ENCODE peak calls at places on chromosomes 11 and 22, in ten cellular contexts. One of them, this sample, is unnamed.

GRCh38 chr22:17140826-17141771 is 18.0 kb downstream of the HDHD5 start:
- DNase-seq in astrocyte of the spinal cord: no peak
- DNase-seq in stimulated activated CD4-positive, alpha-beta T cell treated with anti-CD3 and anti-CD28 coated beads, Interleukin-12 subunit alpha, Interleukin-12 subunit beta, amount 100 ng/mL, for 24 hours: no peak
- DNase-seq in activated T-helper 1 cell treated with Interleukin-2 at 50 U/mL for 16 hours: no peak
- DNase-seq in LoVo: no peak
- DNase-seq in fibroblast of mammary gland: no peak
- DNase-seq in HuH-7: no peak
- DNase-seq in germinal center: no peak
- DNase-seq in A172: no peak
- DNase-seq in NCI-H2029 treated with DMSO at 0.1 percent for 48 hours: no peak
- DNase-seq in this sample: no peak

GRCh38 chr11:46553746-46554204 is 40.0 kb downstream of the AMBRA1 start:
- DNase-seq in LoVo: peak
- DNase-seq in astrocyte of the spinal cord: no peak
- DNase-seq in germinal center: no peak
- DNase-seq in stimulated activated CD4-positive, alpha-beta T cell treated with anti-CD3 and anti-CD28 coated beads, Interleukin-12 subunit alpha, Interleukin-12 subunit beta, amount 100 ng/mL, for 24 hours: no peak
- DNase-seq in activated T-helper 1 cell treated with Interleukin-2 at 50 U/mL for 16 hours: no peak
- DNase-seq in A172: no peak
- DNase-seq in fibroblast of mammary gland: no peak
- DNase-seq in HuH-7: peak
- DNase-seq in NCI-H2029 treated with DMSO at 0.1 percent for 48 hours: no peak
- DNase-seq in this sample: no peak

GRCh38 chr11:82942376-82942775 is 40.8 kb downstream of the DDIAS start:
- DNase-seq in LoVo: no peak
- DNase-seq in activated T-helper 1 cell treated with Interleukin-2 at 50 U/mL for 16 hours: no peak
- DNase-seq in A172: no peak
- DNase-seq in stimulated activated CD4-positive, alpha-beta T cell treated with anti-CD3 and anti-CD28 coated beads, Interleukin-12 subunit alpha, Interleukin-12 subunit beta, amount 100 ng/mL, for 24 hours: no peak
- DNase-seq in HuH-7: no peak
- DNase-seq in astrocyte of the spinal cord: no peak
- DNase-seq in germinal center: no peak
- DNase-seq in fibroblast of mammary gland: no peak
- DNase-seq in NCI-H2029 treated with DMSO at 0.1 percent for 48 hours: no peak
- DNase-seq in this sample: no peak

GRCh38 chr11:132064987-132065620 is 694.7 kb downstream of the NTM start:
- DNase-seq in stimulated activated CD4-positive, alpha-beta T cell treated with anti-CD3 and anti-CD28 coated beads, Interleukin-12 subunit alpha, Interleukin-12 subunit beta, amount 100 ng/mL, for 24 hours: no peak
- DNase-seq in activated T-helper 1 cell treated with Interleukin-2 at 50 U/mL for 16 hours: no peak
- DNase-seq in germinal center: no peak
- DNase-seq in HuH-7: no peak
- DNase-seq in A172: peak
- DNase-seq in astrocyte of the spinal cord: peak
- DNase-seq in NCI-H2029 treated with DMSO at 0.1 percent for 48 hours: no peak
- DNase-seq in LoVo: no peak
- DNase-seq in fibroblast of mammary gland: peak
- DNase-seq in this sample: no peak

GRCh38 chr22:46464701-46465347 is 72.6 kb downstream of the CELSR1 start:
- DNase-seq in LoVo: no peak
- DNase-seq in HuH-7: no peak
- DNase-seq in germinal center: no peak
- DNase-seq in astrocyte of the spinal cord: no peak
- DNase-seq in activated T-helper 1 cell treated with Interleukin-2 at 50 U/mL for 16 hours: no peak
- DNase-seq in fibroblast of mammary gland: no peak
- DNase-seq in A172: no peak
- DNase-seq in stimulated activated CD4-positive, alpha-beta T cell treated with anti-CD3 and anti-CD28 coated beads, Interleukin-12 subunit alpha, Interleukin-12 subunit beta, amount 100 ng/mL, for 24 hours: no peak
- DNase-seq in NCI-H2029 treated with DMSO at 0.1 percent for 48 hours: no peak
- DNase-seq in this sample: no peak

GRCh38 chr22:20271114-20271994 is 3.2 kb upstream of the RTN4R start:
- DNase-seq in HuH-7: no peak
- DNase-seq in activated T-helper 1 cell treated with Interleukin-2 at 50 U/mL for 16 hours: no peak
- DNase-seq in germinal center: no peak
- DNase-seq in LoVo: no peak
- DNase-seq in fibroblast of mammary gland: no peak
- DNase-seq in astrocyte of the spinal cord: no peak
- DNase-seq in A172: no peak
- DNase-seq in stimulated activated CD4-positive, alpha-beta T cell treated with anti-CD3 and anti-CD28 coated beads, Interleukin-12 subunit alpha, Interleukin-12 subunit beta, amount 100 ng/mL, for 24 hours: no peak
- DNase-seq in NCI-H2029 treated with DMSO at 0.1 percent for 48 hours: no peak
- DNase-seq in this sample: no peak

GRCh38 chr11:63673579-63673978 is 2.4 kb upstream of the ATL3 start:
- DNase-seq in HuH-7: no peak
- DNase-seq in stimulated activated CD4-positive, alpha-beta T cell treated with anti-CD3 and anti-CD28 coated beads, Interleukin-12 subunit alpha, Interleukin-12 subunit beta, amount 100 ng/mL, for 24 hours: no peak
- DNase-seq in A172: no peak
- DNase-seq in germinal center: no peak
- DNase-seq in LoVo: no peak
- DNase-seq in astrocyte of the spinal cord: no peak
- DNase-seq in NCI-H2029 treated with DMSO at 0.1 percent for 48 hours: no peak
- DNase-seq in activated T-helper 1 cell treated with Interleukin-2 at 50 U/mL for 16 hours: no peak
- DNase-seq in fibroblast of mammary gland: peak
- DNase-seq in this sample: no peak

GRCh38 chr22:25054943-25055511 is 102.5 kb downstream of the KIAA1671 start:
- DNase-seq in fibroblast of mammary gland: no peak
- DNase-seq in HuH-7: no peak
- DNase-seq in LoVo: no peak
- DNase-seq in astrocyte of the spinal cord: no peak
- DNase-seq in germinal center: no peak
- DNase-seq in activated T-helper 1 cell treated with Interleukin-2 at 50 U/mL for 16 hours: no peak
- DNase-seq in stimulated activated CD4-positive, alpha-beta T cell treated with anti-CD3 and anti-CD28 coated beads, Interleukin-12 subunit alpha, Interleukin-12 subunit beta, amount 100 ng/mL, for 24 hours: peak
- DNase-seq in NCI-H2029 treated with DMSO at 0.1 percent for 48 hours: no peak
- DNase-seq in A172: no peak
- DNase-seq in this sample: peak

GRCh38 chr11:118435233-118435892 is 929 bp upstream of the KMT2A start:
- DNase-seq in germinal center: peak
- DNase-seq in LoVo: peak
- DNase-seq in HuH-7: peak
- DNase-seq in NCI-H2029 treated with DMSO at 0.1 percent for 48 hours: peak
- DNase-seq in stimulated activated CD4-positive, alpha-beta T cell treated with anti-CD3 and anti-CD28 coated beads, Interleukin-12 subunit alpha, Interleukin-12 subunit beta, amount 100 ng/mL, for 24 hours: peak
- DNase-seq in fibroblast of mammary gland: peak
- DNase-seq in activated T-helper 1 cell treated with Interleukin-2 at 50 U/mL for 16 hours: peak
- DNase-seq in A172: no peak
- DNase-seq in astrocyte of the spinal cord: peak
- DNase-seq in this sample: peak

GRCh38 chr22:35661377-35661937 is 13.2 kb downstream of the APOL6 start:
- DNase-seq in activated T-helper 1 cell treated with Interleukin-2 at 50 U/mL for 16 hours: no peak
- DNase-seq in fibroblast of mammary gland: no peak
- DNase-seq in stimulated activated CD4-positive, alpha-beta T cell treated with anti-CD3 and anti-CD28 coated beads, Interleukin-12 subunit alpha, Interleukin-12 subunit beta, amount 100 ng/mL, for 24 hours: no peak
- DNase-seq in astrocyte of the spinal cord: peak
- DNase-seq in HuH-7: no peak
- DNase-seq in A172: no peak
- DNase-seq in germinal center: no peak
- DNase-seq in NCI-H2029 treated with DMSO at 0.1 percent for 48 hours: no peak
- DNase-seq in LoVo: no peak
- DNase-seq in this sample: no peak

GRCh38 chr22:32777997-32778396 is 23.5 kb upstream of the TIMP3 start:
- DNase-seq in astrocyte of the spinal cord: no peak
- DNase-seq in germinal center: no peak
- DNase-seq in LoVo: no peak
- DNase-seq in HuH-7: no peak
- DNase-seq in A172: no peak
- DNase-seq in stimulated activated CD4-positive, alpha-beta T cell treated with anti-CD3 and anti-CD28 coated beads, Interleukin-12 subunit alpha, Interleukin-12 subunit beta, amount 100 ng/mL, for 24 hours: no peak
- DNase-seq in activated T-helper 1 cell treated with Interleukin-2 at 50 U/mL for 16 hours: no peak
- DNase-seq in fibroblast of mammary gland: no peak
- DNase-seq in NCI-H2029 treated with DMSO at 0.1 percent for 48 hours: no peak
- DNase-seq in this sample: no peak

GRCh38 chr11:57801185-57801490 is 39.5 kb downstream of the CTNND1 start:
- DNase-seq in stimulated activated CD4-positive, alpha-beta T cell treated with anti-CD3 and anti-CD28 coated beads, Interleukin-12 subunit alpha, Interleukin-12 subunit beta, amount 100 ng/mL, for 24 hours: no peak
- DNase-seq in NCI-H2029 treated with DMSO at 0.1 percent for 48 hours: no peak
- DNase-seq in activated T-helper 1 cell treated with Interleukin-2 at 50 U/mL for 16 hours: no peak
- DNase-seq in fibroblast of mammary gland: no peak
- DNase-seq in LoVo: no peak
- DNase-seq in HuH-7: no peak
- DNase-seq in A172: no peak
- DNase-seq in germinal center: no peak
- DNase-seq in astrocyte of the spinal cord: no peak
- DNase-seq in this sample: no peak

GRCh38 chr11:2270322-2271076 is at the start of gene ASCL2:
- DNase-seq in fibroblast of mammary gland: no peak
- DNase-seq in NCI-H2029 treated with DMSO at 0.1 percent for 48 hours: no peak
- DNase-seq in activated T-helper 1 cell treated with Interleukin-2 at 50 U/mL for 16 hours: no peak
- DNase-seq in astrocyte of the spinal cord: no peak
- DNase-seq in stimulated activated CD4-positive, alpha-beta T cell treated with anti-CD3 and anti-CD28 coated beads, Interleukin-12 subunit alpha, Interleukin-12 subunit beta, amount 100 ng/mL, for 24 hours: no peak
- DNase-seq in HuH-7: no peak
- DNase-seq in LoVo: no peak
- DNase-seq in germinal center: no peak
- DNase-seq in A172: no peak
- DNase-seq in this sample: no peak

GRCh38 chr22:49555526-49555925 is 272.1 kb downstream of the BRD1 start:
- DNase-seq in activated T-helper 1 cell treated with Interleukin-2 at 50 U/mL for 16 hours: no peak
- DNase-seq in astrocyte of the spinal cord: no peak
- DNase-seq in NCI-H2029 treated with DMSO at 0.1 percent for 48 hours: no peak
- DNase-seq in HuH-7: no peak
- DNase-seq in stimulated activated CD4-positive, alpha-beta T cell treated with anti-CD3 and anti-CD28 coated beads, Interleukin-12 subunit alpha, Interleukin-12 subunit beta, amount 100 ng/mL, for 24 hours: no peak
- DNase-seq in LoVo: no peak
- DNase-seq in A172: no peak
- DNase-seq in germinal center: no peak
- DNase-seq in fibroblast of mammary gland: no peak
- DNase-seq in this sample: no peak

GRCh38 chr11:131674051-131674755 is 303.8 kb downstream of the NTM start:
- DNase-seq in NCI-H2029 treated with DMSO at 0.1 percent for 48 hours: peak
- DNase-seq in LoVo: peak
- DNase-seq in activated T-helper 1 cell treated with Interleukin-2 at 50 U/mL for 16 hours: no peak
- DNase-seq in germinal center: peak
- DNase-seq in fibroblast of mammary gland: peak
- DNase-seq in A172: peak
- DNase-seq in stimulated activated CD4-positive, alpha-beta T cell treated with anti-CD3 and anti-CD28 coated beads, Interleukin-12 subunit alpha, Interleukin-12 subunit beta, amount 100 ng/mL, for 24 hours: peak
- DNase-seq in astrocyte of the spinal cord: peak
- DNase-seq in HuH-7: peak
- DNase-seq in this sample: no peak

GRCh38 chr22:25566812-25567211 is 2.3 kb downstream of the GRK3 start:
- DNase-seq in A172: no peak
- DNase-seq in fibroblast of mammary gland: no peak
- DNase-seq in stimulated activated CD4-positive, alpha-beta T cell treated with anti-CD3 and anti-CD28 coated beads, Interleukin-12 subunit alpha, Interleukin-12 subunit beta, amount 100 ng/mL, for 24 hours: no peak
- DNase-seq in germinal center: no peak
- DNase-seq in HuH-7: no peak
- DNase-seq in NCI-H2029 treated with DMSO at 0.1 percent for 48 hours: no peak
- DNase-seq in activated T-helper 1 cell treated with Interleukin-2 at 50 U/mL for 16 hours: no peak
- DNase-seq in LoVo: no peak
- DNase-seq in astrocyte of the spinal cord: no peak
- DNase-seq in this sample: no peak

GRCh38 chr22:18010263-18010662 is 14.1 kb downstream of the MICAL3 start:
- DNase-seq in stimulated activated CD4-positive, alpha-beta T cell treated with anti-CD3 and anti-CD28 coated beads, Interleukin-12 subunit alpha, Interleukin-12 subunit beta, amount 100 ng/mL, for 24 hours: no peak
- DNase-seq in LoVo: no peak
- DNase-seq in HuH-7: no peak
- DNase-seq in germinal center: no peak
- DNase-seq in astrocyte of the spinal cord: no peak
- DNase-seq in NCI-H2029 treated with DMSO at 0.1 percent for 48 hours: no peak
- DNase-seq in fibroblast of mammary gland: no peak
- DNase-seq in A172: no peak
- DNase-seq in activated T-helper 1 cell treated with Interleukin-2 at 50 U/mL for 16 hours: no peak
- DNase-seq in this sample: no peak

GRCh38 chr11:28010001-28010400 is 98.0 kb downstream of the KIF18A start:
- DNase-seq in A172: no peak
- DNase-seq in NCI-H2029 treated with DMSO at 0.1 percent for 48 hours: no peak
- DNase-seq in germinal center: no peak
- DNase-seq in LoVo: no peak
- DNase-seq in activated T-helper 1 cell treated with Interleukin-2 at 50 U/mL for 16 hours: no peak
- DNase-seq in fibroblast of mammary gland: peak
- DNase-seq in astrocyte of the spinal cord: no peak
- DNase-seq in HuH-7: no peak
- DNase-seq in stimulated activated CD4-positive, alpha-beta T cell treated with anti-CD3 and anti-CD28 coated beads, Interleukin-12 subunit alpha, Interleukin-12 subunit beta, amount 100 ng/mL, for 24 hours: no peak
- DNase-seq in this sample: no peak

GRCh38 chr11:109027851-109028250 is 363.0 kb downstream of the DDX10 start:
- DNase-seq in stimulated activated CD4-positive, alpha-beta T cell treated with anti-CD3 and anti-CD28 coated beads, Interleukin-12 subunit alpha, Interleukin-12 subunit beta, amount 100 ng/mL, for 24 hours: no peak
- DNase-seq in activated T-helper 1 cell treated with Interleukin-2 at 50 U/mL for 16 hours: no peak
- DNase-seq in A172: no peak
- DNase-seq in astrocyte of the spinal cord: no peak
- DNase-seq in LoVo: no peak
- DNase-seq in HuH-7: no peak
- DNase-seq in germinal center: no peak
- DNase-seq in fibroblast of mammary gland: no peak
- DNase-seq in NCI-H2029 treated with DMSO at 0.1 percent for 48 hours: no peak
- DNase-seq in this sample: no peak

GRCh38 chr11:44506375-44507016 is 59.0 kb upstream of the CD82 start:
- DNase-seq in A172: peak
- DNase-seq in astrocyte of the spinal cord: no peak
- DNase-seq in activated T-helper 1 cell treated with Interleukin-2 at 50 U/mL for 16 hours: no peak
- DNase-seq in fibroblast of mammary gland: no peak
- DNase-seq in LoVo: peak
- DNase-seq in germinal center: no peak
- DNase-seq in stimulated activated CD4-positive, alpha-beta T cell treated with anti-CD3 and anti-CD28 coated beads, Interleukin-12 subunit alpha, Interleukin-12 subunit beta, amount 100 ng/mL, for 24 hours: no peak
- DNase-seq in HuH-7: no peak
- DNase-seq in NCI-H2029 treated with DMSO at 0.1 percent for 48 hours: no peak
- DNase-seq in this sample: no peak

GRCh38 chr11:78208257-78209165 is 19.8 kb downstream of the USP35 start:
- DNase-seq in stimulated activated CD4-positive, alpha-beta T cell treated with anti-CD3 and anti-CD28 coated beads, Interleukin-12 subunit alpha, Interleukin-12 subunit beta, amount 100 ng/mL, for 24 hours: no peak
- DNase-seq in A172: no peak
- DNase-seq in fibroblast of mammary gland: peak
- DNase-seq in activated T-helper 1 cell treated with Interleukin-2 at 50 U/mL for 16 hours: no peak
- DNase-seq in germinal center: no peak
- DNase-seq in HuH-7: no peak
- DNase-seq in astrocyte of the spinal cord: no peak
- DNase-seq in LoVo: no peak
- DNase-seq in NCI-H2029 treated with DMSO at 0.1 percent for 48 hours: no peak
- DNase-seq in this sample: no peak

GRCh38 chr11:47989779-47990178 is 9.4 kb downstream of the PTPRJ start:
- DNase-seq in stimulated activated CD4-positive, alpha-beta T cell treated with anti-CD3 and anti-CD28 coated beads, Interleukin-12 subunit alpha, Interleukin-12 subunit beta, amount 100 ng/mL, for 24 hours: no peak
- DNase-seq in LoVo: no peak
- DNase-seq in A172: no peak
- DNase-seq in germinal center: no peak
- DNase-seq in activated T-helper 1 cell treated with Interleukin-2 at 50 U/mL for 16 hours: no peak
- DNase-seq in NCI-H2029 treated with DMSO at 0.1 percent for 48 hours: no peak
- DNase-seq in HuH-7: no peak
- DNase-seq in astrocyte of the spinal cord: no peak
- DNase-seq in fibroblast of mammary gland: no peak
- DNase-seq in this sample: no peak

GRCh38 chr22:30221121-30221992 is 25.2 kb downstream of the LIF start:
- DNase-seq in NCI-H2029 treated with DMSO at 0.1 percent for 48 hours: no peak
- DNase-seq in activated T-helper 1 cell treated with Interleukin-2 at 50 U/mL for 16 hours: peak
- DNase-seq in HuH-7: no peak
- DNase-seq in A172: no peak
- DNase-seq in germinal center: no peak
- DNase-seq in fibroblast of mammary gland: no peak
- DNase-seq in astrocyte of the spinal cord: no peak
- DNase-seq in stimulated activated CD4-positive, alpha-beta T cell treated with anti-CD3 and anti-CD28 coated beads, Interleukin-12 subunit alpha, Interleukin-12 subunit beta, amount 100 ng/mL, for 24 hours: peak
- DNase-seq in LoVo: no peak
- DNase-seq in this sample: peak

GRCh38 chr22:17119481-17120202 is 1.5 kb downstream of the TMEM121B start:
- DNase-seq in germinal center: no peak
- DNase-seq in activated T-helper 1 cell treated with Interleukin-2 at 50 U/mL for 16 hours: no peak
- DNase-seq in astrocyte of the spinal cord: no peak
- DNase-seq in stimulated activated CD4-positive, alpha-beta T cell treated with anti-CD3 and anti-CD28 coated beads, Interleukin-12 subunit alpha, Interleukin-12 subunit beta, amount 100 ng/mL, for 24 hours: no peak
- DNase-seq in HuH-7: peak
- DNase-seq in A172: no peak
- DNase-seq in fibroblast of mammary gland: peak
- DNase-seq in NCI-H2029 treated with DMSO at 0.1 percent for 48 hours: no peak
- DNase-seq in LoVo: no peak
- DNase-seq in this sample: no peak

GRCh38 chr11:61532136-61533038 is 23.8 kb downstream of the LRRC10B start:
- DNase-seq in stimulated activated CD4-positive, alpha-beta T cell treated with anti-CD3 and anti-CD28 coated beads, Interleukin-12 subunit alpha, Interleukin-12 subunit beta, amount 100 ng/mL, for 24 hours: peak
- DNase-seq in LoVo: peak
- DNase-seq in fibroblast of mammary gland: peak
- DNase-seq in germinal center: peak
- DNase-seq in activated T-helper 1 cell treated with Interleukin-2 at 50 U/mL for 16 hours: peak
- DNase-seq in A172: peak
- DNase-seq in astrocyte of the spinal cord: no peak
- DNase-seq in HuH-7: peak
- DNase-seq in NCI-H2029 treated with DMSO at 0.1 percent for 48 hours: peak
- DNase-seq in this sample: peak

GRCh38 chr11:61820174-61820573 is 3.4 kb upstream of the FADS1 start:
- DNase-seq in astrocyte of the spinal cord: peak
- DNase-seq in A172: peak
- DNase-seq in NCI-H2029 treated with DMSO at 0.1 percent for 48 hours: no peak
- DNase-seq in HuH-7: no peak
- DNase-seq in stimulated activated CD4-positive, alpha-beta T cell treated with anti-CD3 and anti-CD28 coated beads, Interleukin-12 subunit alpha, Interleukin-12 subunit beta, amount 100 ng/mL, for 24 hours: no peak
- DNase-seq in fibroblast of mammary gland: peak
- DNase-seq in germinal center: no peak
- DNase-seq in LoVo: peak
- DNase-seq in activated T-helper 1 cell treated with Interleukin-2 at 50 U/mL for 16 hours: no peak
- DNase-seq in this sample: no peak

GRCh38 chr11:122628691-122629555 is 26.6 kb upstream of the UBASH3B start:
- DNase-seq in activated T-helper 1 cell treated with Interleukin-2 at 50 U/mL for 16 hours: peak
- DNase-seq in stimulated activated CD4-positive, alpha-beta T cell treated with anti-CD3 and anti-CD28 coated beads, Interleukin-12 subunit alpha, Interleukin-12 subunit beta, amount 100 ng/mL, for 24 hours: peak
- DNase-seq in fibroblast of mammary gland: peak
- DNase-seq in NCI-H2029 treated with DMSO at 0.1 percent for 48 hours: peak
- DNase-seq in astrocyte of the spinal cord: peak
- DNase-seq in HuH-7: peak
- DNase-seq in LoVo: peak
- DNase-seq in A172: peak
- DNase-seq in germinal center: peak
- DNase-seq in this sample: peak

GRCh38 chr22:26172389-26172990 is 3.2 kb downstream of the SEZ6L start:
- DNase-seq in astrocyte of the spinal cord: peak
- DNase-seq in A172: peak
- DNase-seq in HuH-7: peak
- DNase-seq in LoVo: peak
- DNase-seq in stimulated activated CD4-positive, alpha-beta T cell treated with anti-CD3 and anti-CD28 coated beads, Interleukin-12 subunit alpha, Interleukin-12 subunit beta, amount 100 ng/mL, for 24 hours: peak
- DNase-seq in activated T-helper 1 cell treated with Interleukin-2 at 50 U/mL for 16 hours: no peak
- DNase-seq in germinal center: peak
- DNase-seq in NCI-H2029 treated with DMSO at 0.1 percent for 48 hours: peak
- DNase-seq in fibroblast of mammary gland: peak
- DNase-seq in this sample: no peak